ENCODE peak calls at places on chromosomes 13 and 19, in eight cellular contexts. J is fibroblast of lung; S is cardiac fibroblast; Q is mesothelial cell of epicardium; Y is left cardiac atrium; T is activated T-cell treated with anti-CD3 and anti-CD28 coated beads, Interleukin-2, amount 50 U/mL, for 1 hour; W is nephron progenitor cell; I is AG09319. B is an unnamed sample.

GRCh38 chr13:112670118-112670517 is 19.7 kb upstream of the ATP11A start:
- DNase-seq in J (no peak), W (no peak), I (no peak), Q (no peak), Y (no peak), S (no peak), T (no peak), B (no peak)

GRCh38 chr19:19064098-19064722 is 416 bp downstream of the SLC25A42 start:
- DNase-seq in I (no peak), T (peak; percentile 26), Y (no peak), S (no peak), W (no peak), J (no peak), Q (no peak), B (no peak)

GRCh38 chr13:40442191-40442590 is 224.2 kb downstream of the FOXO1 start:
- DNase-seq in W (no peak), Q (no peak), I (no peak), S (peak; percentile 51), Y (no peak), T (no peak), J (no peak), B (no peak)

GRCh38 chr19:43504426-43505185 is at the start of gene PHLDB3:
- DNase-seq in T (no peak), W (peak; percentile 53), S (peak; percentile 18), Y (peak; percentile 43), Q (no peak), I (no peak), J (peak; percentile 25), B (no peak)

GRCh38 chr13:114230575-114230974 is 4.1 kb upstream of the CDC16 start:
- DNase-seq in Y (no peak), I (no peak), S (no peak), Q (no peak), W (no peak), J (no peak), T (no peak), B (no peak)

GRCh38 chr19:46368116-46368515 is 21.2 kb downstream of the PPP5C start:
- DNase-seq in S (no peak), Y (no peak), Q (no peak), T (no peak), J (no peak), W (no peak), I (no peak), B (no peak)

GRCh38 chr13:112072531-112073244 is 5.7 kb downstream of the SOX1 start:
- DNase-seq in S (no peak), W (peak; percentile 72), I (no peak), J (peak; percentile 8), Q (no peak), Y (no peak), T (no peak), B (no peak)

GRCh38 chr19:34337747-34338146 is 27.2 kb upstream of the GPI start:
- DNase-seq in J (no peak), T (no peak), Y (no peak), Q (no peak), W (no peak), S (no peak), I (no peak), B (no peak)

GRCh38 chr13:78603240-78603947 is at the start of gene POU4F1:
- DNase-seq in J (peak; percentile 11), Y (no peak), Q (no peak), S (no peak), T (peak; percentile 64), W (peak; percentile 83), I (no peak), B (no peak)

GRCh38 chr19:12985049-12985776 is 10.1 kb upstream of the NFIX start:
- DNase-seq in T (no peak), Q (no peak), W (no peak), I (no peak), Y (peak; percentile 68), S (peak; percentile 27), J (peak; percentile 79), B (no peak)

GRCh38 chr13:26529441-26529840 is 28.0 kb upstream of the WASF3 start:
- DNase-seq in T (no peak), I (peak; percentile 14), Q (peak; percentile 58), J (peak; percentile 58), W (peak; percentile 84), Y (peak; percentile 52), S (peak; percentile 67), B (peak; percentile 3)

GRCh38 chr13:60282708-60283107 is 114.3 kb upstream of the TDRD3 start:
- DNase-seq in T (no peak), S (no peak), Y (no peak), I (no peak), W (no peak), Q (no peak), J (no peak), B (no peak)

GRCh38 chr19:2986951-2987491 is 9.7 kb downstream of the TLE6 start:
- DNase-seq in W (peak; percentile 71), T (no peak), S (peak; percentile 34), Y (no peak), Q (no peak), J (no peak), I (no peak), B (no peak)

GRCh38 chr13:79245937-79246574 is 160.0 kb downstream of the RBM26 start:
- DNase-seq in S (no peak), J (no peak), W (no peak), I (no peak), Y (no peak), Q (no peak), T (no peak), B (no peak)

GRCh38 chr13:31049833-31050232 is 111.9 kb downstream of the HSPH1 start:
- DNase-seq in T (no peak), S (no peak), J (no peak), Y (no peak), Q (no peak), I (no peak), W (no peak), B (no peak)